ENCODE peak calls at places on chromosomes 16 and 17, in six cellular contexts. A, Z, R, F, B and M are unnamed samples.

GRCh38 chr17:82493517-82493840 is 26.1 kb upstream of the FOXK2 start:
- DNase-seq in A (no peak), Z (no peak), R (peak), F (no peak), B (no peak), M (no peak)

GRCh38 chr17:56699186-56699895 is 105.8 kb downstream of the NOG start:
- DNase-seq in A (peak), Z (peak), R (peak), F (peak), B (peak), M (peak)

GRCh38 chr16:69935740-69936139 is 15.4 kb upstream of the CLEC18A start:
- DNase-seq in A (no peak), Z (no peak), R (no peak), F (no peak), B (no peak), M (no peak)

GRCh38 chr17:70871180-70871818 is 702.0 kb downstream of the KCNJ2 start:
- DNase-seq in A (no peak), Z (no peak), R (no peak), F (no peak), B (no peak), M (no peak)

GRCh38 chr16:70529051-70529777 is 5.6 kb downstream of the SF3B3 start:
- DNase-seq in A (peak), Z (peak), R (peak), F (no peak), B (no peak), M (no peak)

GRCh38 chr17:81251091-81251942 is 12.2 kb downstream of the NDUFAF8 start:
- DNase-seq in A (no peak), Z (no peak), R (no peak), F (no peak), B (no peak), M (peak)

GRCh38 chr16:82360024-82360783 is 190.2 kb upstream of the MPHOSPH6 start:
- DNase-seq in A (no peak), Z (no peak), R (no peak), F (no peak), B (no peak), M (no peak)

GRCh38 chr16:24504467-24505345 is 34.7 kb upstream of the RBBP6 start:
- DNase-seq in A (peak), Z (peak), R (peak), F (peak), B (peak), M (peak)

GRCh38 chr16:1773703-1774455 is 945 bp upstream of the MRPS34 start:
- DNase-seq in A (no peak), Z (peak), R (peak), F (no peak), B (no peak), M (no peak)

GRCh38 chr16:67246081-67246944 is 968 bp downstream of the FHOD1 start:
- DNase-seq in A (peak), Z (peak), R (peak), F (peak), B (peak), M (peak)
- TF ChIP-seq CTCF in A (peak), Z (peak), R (peak), F (peak), B (peak), M (no peak)

DNA sequence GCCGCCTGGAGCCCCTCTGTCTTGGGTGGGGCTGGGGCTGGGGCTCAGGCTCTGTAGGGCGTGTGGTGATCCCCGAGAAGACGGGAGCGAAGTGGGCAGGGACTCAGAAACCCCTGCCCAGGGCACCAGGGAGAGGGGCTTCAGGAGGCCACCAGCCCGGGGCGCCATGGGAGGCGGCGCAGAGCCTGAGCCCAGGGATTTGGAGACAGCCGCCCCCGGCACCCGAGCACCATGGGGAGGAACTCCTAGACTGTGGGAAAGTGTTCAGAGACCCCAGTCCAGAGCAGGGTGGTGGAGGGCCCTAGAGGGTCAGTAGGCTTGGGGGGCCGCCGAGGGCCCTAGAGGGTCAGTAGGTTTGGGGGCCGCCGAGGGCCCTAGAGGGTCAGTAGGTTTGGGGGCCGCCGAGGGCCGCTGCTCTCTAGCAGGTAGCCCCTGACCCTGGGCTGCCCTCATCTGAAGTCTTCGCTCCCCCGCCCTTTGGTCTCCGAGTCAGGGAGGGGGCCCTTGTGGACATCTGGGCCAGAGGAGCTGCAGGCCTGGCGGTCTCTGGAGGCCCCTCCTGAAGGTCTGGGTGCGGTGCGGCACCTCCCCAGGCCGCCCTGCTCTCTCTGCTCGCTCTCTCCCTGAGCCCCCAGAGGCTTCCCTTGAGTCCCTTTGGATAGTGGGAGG is 734 bp downstream of the ARHGDIG start:
- DNase-seq in A (no peak), Z (no peak), R (no peak), F (no peak), B (no peak), M (no peak)
- H3K4me3 ChIP-seq in A (no peak), Z (no peak), R (peak), F (peak), B (peak), M (no peak)

DNA sequence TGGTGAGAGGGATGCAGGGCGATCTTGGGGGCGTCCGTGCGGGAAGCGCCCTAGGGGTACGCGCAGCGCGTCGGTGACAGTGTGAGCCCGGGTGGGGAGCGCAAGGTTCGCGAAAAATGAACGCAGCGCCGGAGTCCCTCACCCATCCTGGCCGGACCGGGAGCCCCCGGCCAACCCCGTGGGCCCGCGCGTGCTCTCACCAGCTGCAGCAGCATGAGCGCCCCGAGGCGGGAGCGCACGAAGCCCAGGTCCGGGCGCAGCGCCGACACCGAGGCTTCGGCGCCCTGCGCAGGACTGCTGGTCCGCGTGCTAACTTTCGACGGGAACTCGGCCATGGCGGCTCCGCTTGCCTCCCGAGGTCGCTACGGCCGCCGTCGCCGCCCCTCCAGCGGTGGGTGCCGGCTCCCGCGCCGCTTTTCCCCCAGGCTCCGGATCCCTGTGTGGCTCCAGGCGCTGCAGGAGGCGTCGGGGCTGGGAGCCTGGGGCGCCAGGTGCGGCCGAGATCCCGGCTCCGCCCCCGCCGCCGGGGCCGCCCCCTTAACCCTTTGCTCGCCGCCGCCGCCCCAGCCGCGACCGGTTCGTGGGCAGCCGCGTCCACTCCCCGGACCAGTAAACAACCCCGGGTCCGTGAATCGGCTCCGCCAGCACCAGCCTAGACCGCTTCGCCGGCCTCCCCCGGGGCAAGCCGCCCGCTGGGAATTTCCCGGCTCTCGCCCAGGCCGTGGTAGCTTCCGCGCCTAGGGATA is at the start of gene PLLP:
- DNase-seq in A (peak), Z (peak), R (peak), F (peak), B (peak), M (peak)
- H3K9ac ChIP-seq in A (peak), Z (no peak), R (no peak), F (no peak), B (peak), M (peak)

GRCh38 chr16:64047207-64047606 is 1074.7 kb downstream of the CDH11 start:
- DNase-seq in A (no peak), Z (no peak), R (no peak), F (no peak), B (no peak), M (no peak)

GRCh38 chr16:64047878-64048277 is 1074.0 kb downstream of the CDH11 start:
- DNase-seq in A (no peak), Z (no peak), R (no peak), F (no peak), B (no peak), M (no peak)

GRCh38 chr16:64051826-64052225 is 1070.0 kb downstream of the CDH11 start:
- DNase-seq in A (peak), Z (no peak), R (peak), F (no peak), B (peak), M (no peak)
- TF ChIP-seq CTCF in A (peak), Z (peak), R (peak), F (peak), B (peak), M (no peak)

GRCh38 chr16:85718682-85719081 is 29.9 kb upstream of the GINS2 start:
- DNase-seq in A (no peak), Z (no peak), R (no peak), F (peak), B (peak), M (peak)
- H3K4me3 ChIP-seq in A (no peak), Z (no peak), R (no peak), F (no peak), B (no peak), M (no peak)

DNA sequence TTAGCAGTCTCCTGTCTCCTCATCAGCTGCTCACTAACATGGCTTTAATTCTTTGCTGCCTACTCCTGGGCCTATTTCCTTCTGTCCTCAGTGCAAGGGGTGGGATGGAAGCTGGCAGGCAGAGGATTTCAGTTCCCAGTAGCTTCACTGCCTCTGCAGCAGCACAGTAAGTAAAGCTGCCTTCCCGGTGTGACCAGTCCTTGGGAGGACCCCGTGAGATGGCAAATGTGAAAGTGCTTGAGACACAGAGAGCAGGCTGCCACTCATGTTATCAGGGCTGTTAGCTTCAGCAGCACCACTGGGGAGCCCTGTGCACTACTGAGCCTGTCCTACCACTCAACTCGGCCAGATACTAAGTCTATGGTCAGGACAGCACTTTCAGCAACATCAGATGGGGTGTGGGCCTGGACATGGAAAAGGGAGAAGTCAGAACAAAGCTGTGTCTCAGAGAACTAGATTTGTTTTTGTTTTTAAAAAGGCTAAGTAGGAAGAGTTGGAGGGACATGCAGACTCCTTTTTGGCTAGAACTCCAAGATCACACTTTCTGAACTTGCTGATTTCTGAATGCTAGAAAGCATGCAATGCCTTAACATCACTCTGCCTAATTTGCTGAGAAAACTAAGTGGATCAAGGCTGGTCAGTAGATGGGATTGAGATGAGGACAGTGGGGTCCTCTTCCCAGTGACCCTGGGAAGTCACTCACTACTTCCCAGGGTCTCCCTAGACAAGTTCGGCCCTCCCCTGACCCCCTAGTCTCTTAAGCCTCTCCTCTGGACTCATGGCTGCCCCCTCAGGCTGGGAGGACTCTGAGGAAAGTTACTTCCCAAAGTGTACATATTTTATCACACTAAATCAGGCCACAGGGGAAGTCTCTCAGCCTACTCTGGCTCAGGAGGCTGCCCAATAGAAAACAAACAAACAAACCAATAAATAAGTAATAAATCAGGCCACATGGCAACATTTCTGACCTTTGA is 1.1 kb downstream of the ACSF2 start:
- DNase-seq in A (peak), Z (peak), R (peak), F (peak), B (peak), M (peak)
- H3K9ac ChIP-seq in A (no peak), Z (peak), R (no peak), F (peak), B (peak), M (peak)

GRCh38 chr17:10631048-10631700 is 25.9 kb downstream of the MYH3 start:
- DNase-seq in A (peak), Z (peak), R (no peak), F (peak), B (peak), M (peak)

GRCh38 chr17:10629706-10630105 is 27.4 kb downstream of the MYH3 start:
- DNase-seq in A (no peak), Z (no peak), R (no peak), F (no peak), B (no peak), M (no peak)

GRCh38 chr17:10631701-10632100 is 25.4 kb downstream of the MYH3 start:
- DNase-seq in A (no peak), Z (no peak), R (no peak), F (no peak), B (no peak), M (no peak)

GRCh38 chr17:10626378-10626777 is 30.7 kb downstream of the MYH3 start:
- DNase-seq in A (no peak), Z (no peak), R (no peak), F (no peak), B (no peak), M (no peak)

DNA sequence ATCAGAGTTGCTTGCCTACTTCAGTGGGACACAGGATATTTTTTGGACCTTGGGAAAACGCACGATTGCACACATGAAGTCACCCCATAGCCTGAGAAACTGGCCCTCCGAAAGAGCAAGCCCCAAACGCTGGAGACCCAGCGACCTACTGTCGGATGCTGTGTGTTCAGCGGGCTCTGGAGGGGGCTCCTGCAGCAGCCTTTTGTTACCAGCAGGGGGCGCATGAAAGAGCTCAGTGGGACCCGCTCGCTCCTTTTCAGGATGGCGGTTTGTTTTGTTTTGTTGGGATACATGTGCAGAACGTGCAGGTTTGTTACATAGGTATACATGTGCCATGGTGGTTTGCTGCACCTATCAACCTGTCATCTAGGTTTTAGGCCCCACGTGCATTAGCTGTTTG is 28.4 kb downstream of the MYH3 start:
- DNase-seq in A (no peak), Z (no peak), R (no peak), F (peak), B (peak), M (no peak)
- TF ChIP-seq CTCF in A (peak), Z (no peak), R (peak), F (peak), B (peak), M (no peak)

GRCh38 chr16:49559242-49559641 is 185.6 kb downstream of the C16orf78 start:
- DNase-seq in A (no peak), Z (no peak), R (no peak), F (no peak), B (no peak), M (no peak)

GRCh38 chr16:49564577-49565224 is 191.1 kb downstream of the C16orf78 start:
- DNase-seq in A (no peak), Z (no peak), R (peak), F (no peak), B (no peak), M (no peak)

GRCh38 chr16:49563666-49564065 is 190.1 kb downstream of the C16orf78 start:
- DNase-seq in A (no peak), Z (peak), R (peak), F (no peak), B (no peak), M (no peak)

GRCh38 chr16:49560018-49560830 is 186.6 kb downstream of the C16orf78 start:
- DNase-seq in A (no peak), Z (no peak), R (peak), F (no peak), B (no peak), M (no peak)

DNA sequence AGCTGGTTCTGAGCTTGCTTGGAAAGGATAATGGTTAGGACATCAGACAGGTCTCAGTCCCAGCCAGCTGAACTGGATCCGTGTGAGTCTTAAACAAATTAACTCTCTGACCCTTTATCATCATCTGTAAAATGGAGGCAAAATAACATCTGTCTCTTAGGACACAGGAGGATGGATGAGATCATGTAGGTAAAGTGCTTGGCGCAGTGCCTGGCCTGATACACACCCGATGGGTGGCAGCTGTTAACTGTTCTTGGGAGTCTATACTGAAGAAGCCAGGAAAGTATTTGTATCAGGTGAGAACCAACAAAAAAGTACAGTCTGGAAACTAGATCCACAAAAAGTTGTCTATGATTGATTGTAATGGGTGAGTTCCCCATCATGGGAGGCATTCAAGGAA is 188.6 kb downstream of the C16orf78 start:
- DNase-seq in A (no peak), Z (no peak), R (no peak), F (no peak), B (no peak), M (no peak)
- H3K4me3 ChIP-seq in A (no peak), Z (no peak), R (no peak), F (no peak), B (no peak), M (no peak)